ENCODE peak calls at places on chromosome 1, in eight cellular contexts. One of them, this sample, is unnamed.

GRCh38 chr1:11701551-11701961 is 10.0 kb downstream of the DRAXIN start:
- DNase-seq in GM20000: no peak
- DNase-seq in germinal center: no peak
- DNase-seq in NCI-H1092 treated with DMSO at 0.1 percent for 48 hours: peak
- DNase-seq in SK-MEL-5: no peak
- DNase-seq in NCI-H2171 treated with DMSO at 0.1 percent for 48 hours: peak
- DNase-seq in fibroblast of pulmonary artery: no peak
- DNase-seq in stomach: no peak
- DNase-seq in this sample: no peak

GRCh38 chr1:247445775-247446364 is 12.0 kb downstream of the OR2B11 start:
- DNase-seq in SK-MEL-5: no peak
- DNase-seq in NCI-H2171 treated with DMSO at 0.1 percent for 48 hours: no peak
- DNase-seq in stomach: no peak
- DNase-seq in NCI-H1092 treated with DMSO at 0.1 percent for 48 hours: no peak
- DNase-seq in GM20000: no peak
- DNase-seq in germinal center: no peak
- DNase-seq in fibroblast of pulmonary artery: no peak
- DNase-seq in this sample: no peak

GRCh38 chr1:197130677-197131304 is 15.7 kb downstream of the ASPM start:
- DNase-seq in germinal center: no peak
- DNase-seq in fibroblast of pulmonary artery: peak
- DNase-seq in stomach: no peak
- DNase-seq in GM20000: no peak
- DNase-seq in NCI-H2171 treated with DMSO at 0.1 percent for 48 hours: no peak
- DNase-seq in NCI-H1092 treated with DMSO at 0.1 percent for 48 hours: no peak
- DNase-seq in SK-MEL-5: no peak
- DNase-seq in this sample: no peak

GRCh38 chr1:101051688-101052638 is 26.4 kb upstream of the DPH5 start:
- DNase-seq in NCI-H1092 treated with DMSO at 0.1 percent for 48 hours: no peak
- DNase-seq in germinal center: peak
- DNase-seq in fibroblast of pulmonary artery: no peak
- DNase-seq in SK-MEL-5: no peak
- DNase-seq in NCI-H2171 treated with DMSO at 0.1 percent for 48 hours: no peak
- DNase-seq in GM20000: peak
- DNase-seq in stomach: no peak
- DNase-seq in this sample: no peak

GRCh38 chr1:234125283-234125682 is 220.8 kb downstream of the SLC35F3 start:
- DNase-seq in NCI-H2171 treated with DMSO at 0.1 percent for 48 hours: no peak
- DNase-seq in germinal center: peak
- DNase-seq in stomach: no peak
- DNase-seq in SK-MEL-5: peak
- DNase-seq in fibroblast of pulmonary artery: no peak
- DNase-seq in NCI-H1092 treated with DMSO at 0.1 percent for 48 hours: peak
- DNase-seq in GM20000: peak
- DNase-seq in this sample: no peak

GRCh38 chr1:215497516-215497915 is 69.6 kb upstream of the KCTD3 start:
- DNase-seq in SK-MEL-5: no peak
- DNase-seq in NCI-H1092 treated with DMSO at 0.1 percent for 48 hours: peak
- DNase-seq in GM20000: no peak
- DNase-seq in fibroblast of pulmonary artery: no peak
- DNase-seq in NCI-H2171 treated with DMSO at 0.1 percent for 48 hours: no peak
- DNase-seq in stomach: no peak
- DNase-seq in germinal center: no peak
- DNase-seq in this sample: no peak

GRCh38 chr1:77687519-77687906 is 5.1 kb upstream of the ZZZ3 start:
- DNase-seq in SK-MEL-5: no peak
- DNase-seq in fibroblast of pulmonary artery: peak
- DNase-seq in germinal center: no peak
- DNase-seq in NCI-H2171 treated with DMSO at 0.1 percent for 48 hours: no peak
- DNase-seq in GM20000: no peak
- DNase-seq in NCI-H1092 treated with DMSO at 0.1 percent for 48 hours: no peak
- DNase-seq in stomach: no peak
- DNase-seq in this sample: peak

GRCh38 chr1:46043491-46044017 is 88.9 kb downstream of the PIK3R3 start:
- DNase-seq in stomach: no peak
- DNase-seq in GM20000: peak
- DNase-seq in NCI-H1092 treated with DMSO at 0.1 percent for 48 hours: no peak
- DNase-seq in NCI-H2171 treated with DMSO at 0.1 percent for 48 hours: no peak
- DNase-seq in SK-MEL-5: no peak
- DNase-seq in germinal center: peak
- DNase-seq in fibroblast of pulmonary artery: no peak
- DNase-seq in this sample: no peak

GRCh38 chr1:160637821-160638539 is 8.9 kb downstream of the SLAMF1 start:
- DNase-seq in stomach: no peak
- DNase-seq in NCI-H1092 treated with DMSO at 0.1 percent for 48 hours: no peak
- DNase-seq in SK-MEL-5: peak
- DNase-seq in germinal center: no peak
- DNase-seq in fibroblast of pulmonary artery: peak
- DNase-seq in GM20000: peak
- DNase-seq in NCI-H2171 treated with DMSO at 0.1 percent for 48 hours: no peak
- DNase-seq in this sample: no peak

GRCh38 chr1:65527211-65527610 is 106.7 kb downstream of the LEPR start:
- DNase-seq in GM20000: no peak
- DNase-seq in NCI-H1092 treated with DMSO at 0.1 percent for 48 hours: no peak
- DNase-seq in NCI-H2171 treated with DMSO at 0.1 percent for 48 hours: no peak
- DNase-seq in fibroblast of pulmonary artery: peak
- DNase-seq in germinal center: no peak
- DNase-seq in SK-MEL-5: no peak
- DNase-seq in stomach: no peak
- DNase-seq in this sample: no peak

GRCh38 chr1:32400876-32401631 is 6.8 kb upstream of the BSDC1 start:
- DNase-seq in SK-MEL-5: peak
- DNase-seq in GM20000: peak
- DNase-seq in NCI-H2171 treated with DMSO at 0.1 percent for 48 hours: peak
- DNase-seq in fibroblast of pulmonary artery: peak
- DNase-seq in NCI-H1092 treated with DMSO at 0.1 percent for 48 hours: peak
- DNase-seq in germinal center: peak
- DNase-seq in stomach: peak
- DNase-seq in this sample: peak

GRCh38 chr1:226606311-226607267 is 58.0 kb downstream of the STUM start:
- DNase-seq in NCI-H2171 treated with DMSO at 0.1 percent for 48 hours: no peak
- DNase-seq in SK-MEL-5: no peak
- DNase-seq in NCI-H1092 treated with DMSO at 0.1 percent for 48 hours: no peak
- DNase-seq in stomach: no peak
- DNase-seq in GM20000: no peak
- DNase-seq in fibroblast of pulmonary artery: peak
- DNase-seq in germinal center: no peak
- DNase-seq in this sample: no peak

GRCh38 chr1:219703240-219703639 is 90.3 kb upstream of the ZC3H11B start:
- DNase-seq in germinal center: no peak
- DNase-seq in stomach: no peak
- DNase-seq in NCI-H2171 treated with DMSO at 0.1 percent for 48 hours: no peak
- DNase-seq in fibroblast of pulmonary artery: no peak
- DNase-seq in NCI-H1092 treated with DMSO at 0.1 percent for 48 hours: no peak
- DNase-seq in GM20000: no peak
- DNase-seq in SK-MEL-5: peak
- DNase-seq in this sample: no peak

GRCh38 chr1:151196292-151196800 is 2.0 kb upstream of the PIP5K1A start:
- DNase-seq in NCI-H2171 treated with DMSO at 0.1 percent for 48 hours: peak
- DNase-seq in NCI-H1092 treated with DMSO at 0.1 percent for 48 hours: peak
- DNase-seq in germinal center: peak
- DNase-seq in stomach: peak
- DNase-seq in GM20000: peak
- DNase-seq in fibroblast of pulmonary artery: peak
- DNase-seq in SK-MEL-5: peak
- DNase-seq in this sample: peak

GRCh38 chr1:234143681-234144080 is 229.6 kb upstream of the COA6 start:
- DNase-seq in SK-MEL-5: no peak
- DNase-seq in GM20000: no peak
- DNase-seq in NCI-H2171 treated with DMSO at 0.1 percent for 48 hours: no peak
- DNase-seq in stomach: no peak
- DNase-seq in fibroblast of pulmonary artery: no peak
- DNase-seq in NCI-H1092 treated with DMSO at 0.1 percent for 48 hours: no peak
- DNase-seq in germinal center: no peak
- DNase-seq in this sample: no peak

GRCh38 chr1:227424159-227424680 is 105.9 kb upstream of the CDC42BPA start:
- DNase-seq in stomach: no peak
- DNase-seq in SK-MEL-5: no peak
- DNase-seq in germinal center: no peak
- DNase-seq in fibroblast of pulmonary artery: no peak
- DNase-seq in NCI-H2171 treated with DMSO at 0.1 percent for 48 hours: no peak
- DNase-seq in GM20000: no peak
- DNase-seq in NCI-H1092 treated with DMSO at 0.1 percent for 48 hours: no peak
- DNase-seq in this sample: no peak

GRCh38 chr1:234849824-234850223 is 239.8 kb upstream of the IRF2BP2 start:
- DNase-seq in stomach: no peak
- DNase-seq in NCI-H2171 treated with DMSO at 0.1 percent for 48 hours: no peak
- DNase-seq in germinal center: no peak
- DNase-seq in SK-MEL-5: no peak
- DNase-seq in NCI-H1092 treated with DMSO at 0.1 percent for 48 hours: no peak
- DNase-seq in fibroblast of pulmonary artery: no peak
- DNase-seq in GM20000: no peak
- DNase-seq in this sample: no peak

GRCh38 chr1:47675047-47675675 is 237.3 kb downstream of the FOXD2 start:
- DNase-seq in germinal center: no peak
- DNase-seq in NCI-H2171 treated with DMSO at 0.1 percent for 48 hours: no peak
- DNase-seq in stomach: no peak
- DNase-seq in GM20000: no peak
- DNase-seq in SK-MEL-5: no peak
- DNase-seq in NCI-H1092 treated with DMSO at 0.1 percent for 48 hours: no peak
- DNase-seq in fibroblast of pulmonary artery: no peak
- DNase-seq in this sample: no peak

GRCh38 chr1:169595764-169596711 is 9.8 kb upstream of the F5 start:
- DNase-seq in SK-MEL-5: peak
- DNase-seq in fibroblast of pulmonary artery: peak
- DNase-seq in NCI-H1092 treated with DMSO at 0.1 percent for 48 hours: no peak
- DNase-seq in germinal center: no peak
- DNase-seq in stomach: no peak
- DNase-seq in NCI-H2171 treated with DMSO at 0.1 percent for 48 hours: no peak
- DNase-seq in GM20000: peak
- DNase-seq in this sample: no peak

GRCh38 chr1:2112280-2112701 is 62.1 kb downstream of the PRKCZ start:
- DNase-seq in NCI-H2171 treated with DMSO at 0.1 percent for 48 hours: no peak
- DNase-seq in stomach: no peak
- DNase-seq in GM20000: peak
- DNase-seq in NCI-H1092 treated with DMSO at 0.1 percent for 48 hours: no peak
- DNase-seq in fibroblast of pulmonary artery: no peak
- DNase-seq in germinal center: peak
- DNase-seq in SK-MEL-5: no peak
- DNase-seq in this sample: peak

GRCh38 chr1:59249738-59250137 is 47.2 kb upstream of the FGGY start:
- DNase-seq in NCI-H2171 treated with DMSO at 0.1 percent for 48 hours: no peak
- DNase-seq in fibroblast of pulmonary artery: no peak
- DNase-seq in SK-MEL-5: no peak
- DNase-seq in GM20000: no peak
- DNase-seq in NCI-H1092 treated with DMSO at 0.1 percent for 48 hours: no peak
- DNase-seq in germinal center: no peak
- DNase-seq in stomach: no peak
- DNase-seq in this sample: no peak

GRCh38 chr1:117059334-117059677 is 820 bp upstream of the TTF2 start:
- DNase-seq in stomach: peak
- DNase-seq in GM20000: peak
- DNase-seq in NCI-H2171 treated with DMSO at 0.1 percent for 48 hours: peak
- DNase-seq in fibroblast of pulmonary artery: no peak
- DNase-seq in NCI-H1092 treated with DMSO at 0.1 percent for 48 hours: peak
- DNase-seq in SK-MEL-5: peak
- DNase-seq in germinal center: peak
- DNase-seq in this sample: peak

GRCh38 chr1:204190212-204191211 is 5.8 kb downstream of the KISS1 start:
- DNase-seq in GM20000: no peak
- DNase-seq in stomach: no peak
- DNase-seq in NCI-H2171 treated with DMSO at 0.1 percent for 48 hours: peak
- DNase-seq in NCI-H1092 treated with DMSO at 0.1 percent for 48 hours: peak
- DNase-seq in SK-MEL-5: no peak
- DNase-seq in fibroblast of pulmonary artery: peak
- DNase-seq in germinal center: no peak
- DNase-seq in this sample: peak

GRCh38 chr1:22111620-22112019 is 31.3 kb downstream of the WNT4 start:
- DNase-seq in NCI-H2171 treated with DMSO at 0.1 percent for 48 hours: no peak
- DNase-seq in SK-MEL-5: no peak
- DNase-seq in germinal center: no peak
- DNase-seq in NCI-H1092 treated with DMSO at 0.1 percent for 48 hours: no peak
- DNase-seq in fibroblast of pulmonary artery: peak
- DNase-seq in GM20000: no peak
- DNase-seq in stomach: no peak
- DNase-seq in this sample: no peak

GRCh38 chr1:53377438-53377841 is 49.6 kb upstream of the LRP8 start:
- DNase-seq in fibroblast of pulmonary artery: no peak
- DNase-seq in stomach: peak
- DNase-seq in NCI-H1092 treated with DMSO at 0.1 percent for 48 hours: no peak
- DNase-seq in NCI-H2171 treated with DMSO at 0.1 percent for 48 hours: no peak
- DNase-seq in germinal center: no peak
- DNase-seq in GM20000: no peak
- DNase-seq in SK-MEL-5: no peak
- DNase-seq in this sample: no peak

GRCh38 chr1:112445591-112445990 is 49.6 kb downstream of the CTTNBP2NL start:
- DNase-seq in fibroblast of pulmonary artery: no peak
- DNase-seq in NCI-H1092 treated with DMSO at 0.1 percent for 48 hours: no peak
- DNase-seq in SK-MEL-5: no peak
- DNase-seq in germinal center: no peak
- DNase-seq in NCI-H2171 treated with DMSO at 0.1 percent for 48 hours: no peak
- DNase-seq in GM20000: no peak
- DNase-seq in stomach: no peak
- DNase-seq in this sample: no peak

GRCh38 chr1:13970631-13971247 is 270.8 kb downstream of the PRDM2 start:
- DNase-seq in stomach: no peak
- DNase-seq in SK-MEL-5: no peak
- DNase-seq in NCI-H1092 treated with DMSO at 0.1 percent for 48 hours: no peak
- DNase-seq in germinal center: no peak
- DNase-seq in fibroblast of pulmonary artery: no peak
- DNase-seq in NCI-H2171 treated with DMSO at 0.1 percent for 48 hours: no peak
- DNase-seq in GM20000: no peak
- DNase-seq in this sample: no peak

GRCh38 chr1:2046225-2046917 is 3.8 kb upstream of the PRKCZ start:
- DNase-seq in germinal center: peak
- DNase-seq in NCI-H2171 treated with DMSO at 0.1 percent for 48 hours: peak
- DNase-seq in GM20000: peak
- DNase-seq in NCI-H1092 treated with DMSO at 0.1 percent for 48 hours: no peak
- DNase-seq in stomach: peak
- DNase-seq in SK-MEL-5: peak
- DNase-seq in fibroblast of pulmonary artery: peak
- DNase-seq in this sample: peak

GRCh38 chr1:29824478-29825273 is 588.4 kb downstream of the PTPRU start:
- DNase-seq in GM20000: no peak
- DNase-seq in germinal center: no peak
- DNase-seq in fibroblast of pulmonary artery: no peak
- DNase-seq in SK-MEL-5: no peak
- DNase-seq in NCI-H2171 treated with DMSO at 0.1 percent for 48 hours: no peak
- DNase-seq in stomach: peak
- DNase-seq in NCI-H1092 treated with DMSO at 0.1 percent for 48 hours: peak
- DNase-seq in this sample: no peak

GRCh38 chr1:4203501-4203900 is 303.4 kb upstream of the C1orf174 start:
- DNase-seq in NCI-H1092 treated with DMSO at 0.1 percent for 48 hours: no peak
- DNase-seq in stomach: no peak
- DNase-seq in germinal center: no peak
- DNase-seq in NCI-H2171 treated with DMSO at 0.1 percent for 48 hours: no peak
- DNase-seq in SK-MEL-5: no peak
- DNase-seq in fibroblast of pulmonary artery: no peak
- DNase-seq in GM20000: no peak
- DNase-seq in this sample: no peak

GRCh38 chr1:229342902-229343587 is at the start of gene CCSAP:
- DNase-seq in NCI-H1092 treated with DMSO at 0.1 percent for 48 hours: no peak
- DNase-seq in SK-MEL-5: peak
- DNase-seq in GM20000: peak
- DNase-seq in fibroblast of pulmonary artery: peak
- DNase-seq in germinal center: peak
- DNase-seq in NCI-H2171 treated with DMSO at 0.1 percent for 48 hours: peak
- DNase-seq in stomach: peak
- DNase-seq in this sample: peak

GRCh38 chr1:30384286-30385245 is 338.8 kb downstream of the MATN1 start:
- DNase-seq in stomach: no peak
- DNase-seq in GM20000: no peak
- DNase-seq in SK-MEL-5: no peak
- DNase-seq in germinal center: no peak
- DNase-seq in NCI-H2171 treated with DMSO at 0.1 percent for 48 hours: peak
- DNase-seq in fibroblast of pulmonary artery: no peak
- DNase-seq in NCI-H1092 treated with DMSO at 0.1 percent for 48 hours: no peak
- DNase-seq in this sample: no peak

GRCh38 chr1:184191181-184191601 is 139.7 kb downstream of the TSEN15 start:
- DNase-seq in fibroblast of pulmonary artery: peak
- DNase-seq in NCI-H1092 treated with DMSO at 0.1 percent for 48 hours: no peak
- DNase-seq in GM20000: no peak
- DNase-seq in NCI-H2171 treated with DMSO at 0.1 percent for 48 hours: peak
- DNase-seq in stomach: no peak
- DNase-seq in SK-MEL-5: no peak
- DNase-seq in germinal center: no peak
- DNase-seq in this sample: peak

GRCh38 chr1:234863596-234863995 is 253.6 kb upstream of the IRF2BP2 start:
- DNase-seq in NCI-H2171 treated with DMSO at 0.1 percent for 48 hours: no peak
- DNase-seq in NCI-H1092 treated with DMSO at 0.1 percent for 48 hours: no peak
- DNase-seq in stomach: no peak
- DNase-seq in fibroblast of pulmonary artery: peak
- DNase-seq in SK-MEL-5: no peak
- DNase-seq in GM20000: no peak
- DNase-seq in germinal center: no peak
- DNase-seq in this sample: no peak

This sample was measured in left cardiac atrium.